ENCODE peak calls at places on chromosomes 4 and X, in nine cellular contexts. L is HCT116, N is SK-N-SH, I is breast epithelium, F is bronchial epithelial cell, O is fibroblast of mammary gland, Z is astrocyte, K is foreskin fibroblast, R is AG04449. P is an unnamed sample.

GRCh38 chr4:138267835-138268234 is 25.7 kb upstream of the SLC7A11 start:
- DNase-seq in R (no peak), I (no peak), O (no peak), Z (no peak), F (no peak), K (no peak), N (no peak), L (no peak), P (no peak)

GRCh38 chr4:143554728-143555597 is 41.5 kb downstream of the SMARCA5 start:
- DNase-seq in L (no peak), F (no peak), Z (no peak), I (no peak), N (no peak), O (no peak), R (no peak), K (no peak), P (no peak)

GRCh38 chr4:24932831-24933230 is 20.0 kb upstream of the CCDC149 start:
- DNase-seq in L (no peak), I (no peak), O (peak), R (no peak), Z (peak), K (no peak), N (no peak), F (no peak), P (no peak)

GRCh38 chr4:102438396-102438795 is 62.8 kb upstream of the NFKB1 start:
- DNase-seq in L (no peak), N (no peak), Z (no peak), F (peak), I (no peak), K (no peak), O (peak), R (no peak), P (peak)

GRCh38 chr4:161799687-161800086 is 364.1 kb downstream of the FSTL5 start:
- DNase-seq in L (no peak), N (no peak), F (peak), I (no peak), K (peak), O (no peak), R (no peak), Z (peak), P (peak)

GRCh38 chr4:185841451-185841850 is 29.5 kb upstream of the SORBS2 start:
- DNase-seq in F (no peak), I (no peak), R (no peak), O (no peak), L (no peak), N (no peak), Z (no peak), K (no peak), P (no peak)

GRCh38 chr4:72365016-72365415 is 204.0 kb downstream of the ADAMTS3 start:
- DNase-seq in Z (no peak), L (no peak), R (no peak), O (no peak), F (no peak), N (no peak), K (no peak), I (no peak), P (no peak)

GRCh38 chrX:1307626-1308340 is 28.8 kb upstream of the IL3RA start:
- DNase-seq in O (no peak), L (no peak), K (no peak), N (no peak), R (no peak), I (no peak), F (no peak), Z (no peak), P (no peak)

GRCh38 chr4:575281-576141 is 584 bp downstream of the TMEM271 start:
- DNase-seq in Z (peak), R (no peak), I (no peak), O (peak), F (peak), N (peak), K (peak), L (no peak), P (peak)

GRCh38 chrX:70554948-70555347 is 110.3 kb downstream of the DLG3 start:
- DNase-seq in K (no peak), Z (no peak), O (no peak), N (no peak), F (no peak), I (no peak), L (no peak), R (no peak), P (no peak)

GRCh38 chr4:110231869-110232268 is 33.5 kb upstream of the ELOVL6 start:
- DNase-seq in F (peak), N (no peak), L (no peak), O (no peak), K (no peak), I (no peak), Z (no peak), R (no peak), P (peak)

GRCh38 chr4:38092701-38093100 is 132.5 kb downstream of the PTTG2 start:
- DNase-seq in F (peak), R (no peak), N (no peak), Z (peak), I (no peak), K (no peak), L (no peak), O (peak), P (peak)

GRCh38 chr4:73311428-73311827 is 52.8 kb upstream of the ANKRD17 start:
- DNase-seq in R (peak), L (peak), Z (peak), O (peak), N (no peak), F (peak), K (peak), I (no peak), P (peak)

GRCh38 chrX:30794497-30794896 is 94.6 kb downstream of the TAB3 start:
- DNase-seq in Z (no peak), R (no peak), I (no peak), K (no peak), F (no peak), N (no peak), L (no peak), O (no peak), P (no peak)

GRCh38 chr4:181504846-181505374 is 738.3 kb upstream of the TENM3 start:
- DNase-seq in I (no peak), O (no peak), Z (no peak), F (no peak), L (no peak), K (no peak), R (no peak), N (no peak), P (no peak)

GRCh38 chr4:165680821-165681220 is 192.2 kb upstream of the TLL1 start:
- DNase-seq in L (no peak), Z (peak), K (no peak), F (no peak), I (no peak), N (no peak), O (no peak), R (no peak), P (peak)

GRCh38 chrX:130028196-130028595 is 45.8 kb downstream of the BCORL1 start:
- DNase-seq in K (peak), F (peak), N (peak), O (peak), R (no peak), L (peak), I (no peak), Z (no peak), P (peak)

GRCh38 chr4:67158669-67159068 is 386.6 kb downstream of the CENPC start:
- DNase-seq in R (no peak), L (no peak), Z (no peak), F (no peak), I (no peak), K (no peak), O (no peak), N (no peak), P (no peak)

GRCh38 chr4:124343711-124344110 is 368.8 kb downstream of the ANKRD50 start:
- DNase-seq in F (no peak), I (no peak), L (no peak), K (no peak), Z (no peak), N (no peak), O (no peak), R (no peak), P (no peak)

GRCh38 chr4:119728692-119729593 is 100.3 kb upstream of the PDE5A start:
- DNase-seq in K (peak), N (no peak), R (no peak), L (no peak), F (peak), Z (peak), O (no peak), I (no peak), P (peak)

GRCh38 chr4:87824352-87824751 is 8.4 kb upstream of the MEPE start:
- DNase-seq in O (peak), Z (no peak), L (no peak), I (no peak), F (peak), N (no peak), K (no peak), R (no peak), P (peak)

GRCh38 chr4:74418063-74418670 is 26.8 kb upstream of the AREG start:
- DNase-seq in I (no peak), K (peak), N (no peak), F (peak), O (peak), L (peak), R (peak), Z (peak), P (peak)

GRCh38 chr4:148443550-148444295 is 1.5 kb upstream of the NR3C2 start:
- DNase-seq in F (no peak), N (peak), L (no peak), O (no peak), I (no peak), R (no peak), K (no peak), Z (no peak), P (peak)

GRCh38 chrX:116930311-116930710 is 467.5 kb upstream of the CT83 start:
- DNase-seq in L (no peak), N (no peak), K (no peak), F (no peak), O (no peak), R (no peak), I (no peak), Z (no peak), P (no peak)

GRCh38 chr4:81601270-81601694 is 129.6 kb upstream of the RASGEF1B start:
- DNase-seq in K (peak), R (no peak), I (no peak), F (no peak), O (no peak), L (no peak), Z (no peak), N (no peak), P (no peak)

GRCh38 chr4:139403457-139403856 is 50.5 kb upstream of the RAB33B start:
- DNase-seq in K (no peak), R (no peak), Z (no peak), F (no peak), N (no peak), O (no peak), I (no peak), L (no peak), P (peak)
- TF ChIP-seq CTCF in K (no peak), R (no peak), Z (no peak), F (no peak), N (peak), O (no peak), I (no peak), L (no peak), P (no peak)

DNA sequence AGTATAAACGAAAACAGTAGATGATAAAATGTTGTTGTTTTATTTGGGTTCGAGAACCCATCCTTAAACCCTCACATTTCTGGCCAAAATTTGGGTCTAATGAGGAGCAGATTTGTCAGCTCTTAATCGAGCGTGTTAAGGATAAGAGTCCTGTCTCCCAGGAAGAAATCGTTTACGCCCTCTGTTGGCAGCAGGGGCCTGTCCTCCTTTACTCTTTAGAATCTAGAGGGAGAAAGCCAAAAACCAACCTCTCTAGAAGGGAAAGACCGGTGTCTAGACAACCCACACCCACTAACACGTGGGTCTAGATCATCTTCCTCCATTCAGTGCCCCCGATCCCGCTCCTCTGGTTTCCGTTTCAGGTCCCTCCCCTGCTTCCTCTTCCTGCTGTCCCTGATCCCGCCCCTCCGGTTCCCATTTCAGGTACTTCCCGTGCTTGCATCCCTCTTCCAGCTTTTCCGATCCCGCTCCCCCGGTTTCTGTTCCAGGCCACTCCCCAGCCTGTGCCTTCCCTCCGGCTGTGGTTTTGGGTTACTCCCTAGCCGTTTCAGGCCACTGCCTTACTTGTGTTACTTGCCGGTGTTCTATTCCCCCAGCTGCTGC is 339.1 kb downstream of the PAPSS1 start:
- DNase-seq in K (peak), I (no peak), N (no peak), Z (no peak), O (peak), F (no peak), R (no peak), L (no peak), P (no peak)
- TF ChIP-seq CTCF in K (peak), I (no peak), N (no peak), Z (no peak), O (peak), F (no peak), R (no peak), L (no peak), P (no peak)

DNA sequence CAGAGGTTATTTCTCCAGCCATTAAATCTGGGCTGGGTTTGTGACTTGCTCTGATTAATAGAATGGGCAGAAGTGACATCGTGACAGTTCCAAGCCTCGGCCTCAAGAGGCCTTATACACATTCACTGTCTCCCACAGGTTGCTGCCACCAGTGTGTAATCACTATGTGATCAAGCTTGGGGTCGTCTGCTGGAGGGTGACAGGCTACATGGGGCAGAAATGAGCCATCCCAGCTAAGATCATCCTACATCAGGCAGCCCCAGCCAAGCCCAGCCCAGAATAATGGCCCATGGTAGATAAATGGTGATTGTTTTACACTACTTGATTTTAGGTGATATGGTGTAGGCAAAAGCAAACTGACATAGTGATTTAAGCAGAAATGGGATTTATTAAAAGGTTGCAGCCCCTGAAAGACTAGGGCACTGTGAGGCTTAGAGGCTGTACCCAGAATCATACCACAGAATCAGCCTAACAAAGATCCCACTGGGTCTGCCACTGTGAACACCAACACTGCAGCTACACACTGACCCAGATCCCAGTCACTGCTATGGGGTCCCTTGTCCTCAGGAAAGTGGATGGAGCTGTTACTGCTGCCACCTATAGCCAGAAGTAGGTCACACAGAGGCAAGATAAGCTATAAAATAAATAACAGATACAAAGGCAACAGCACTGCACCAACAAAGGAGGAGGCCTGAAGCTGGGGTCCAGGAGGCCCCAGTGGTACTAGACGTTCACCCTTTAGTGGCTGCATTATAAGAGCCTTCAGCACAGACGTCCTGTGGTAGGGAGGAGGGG is 159.6 kb upstream of the RBPJ start:
- DNase-seq in R (no peak), Z (no peak), O (no peak), F (no peak), K (no peak), N (peak), I (no peak), L (no peak), P (no peak)
- TF ChIP-seq CTCF in R (peak), Z (peak), O (peak), F (peak), K (no peak), N (peak), I (no peak), L (peak), P (no peak)

DNA sequence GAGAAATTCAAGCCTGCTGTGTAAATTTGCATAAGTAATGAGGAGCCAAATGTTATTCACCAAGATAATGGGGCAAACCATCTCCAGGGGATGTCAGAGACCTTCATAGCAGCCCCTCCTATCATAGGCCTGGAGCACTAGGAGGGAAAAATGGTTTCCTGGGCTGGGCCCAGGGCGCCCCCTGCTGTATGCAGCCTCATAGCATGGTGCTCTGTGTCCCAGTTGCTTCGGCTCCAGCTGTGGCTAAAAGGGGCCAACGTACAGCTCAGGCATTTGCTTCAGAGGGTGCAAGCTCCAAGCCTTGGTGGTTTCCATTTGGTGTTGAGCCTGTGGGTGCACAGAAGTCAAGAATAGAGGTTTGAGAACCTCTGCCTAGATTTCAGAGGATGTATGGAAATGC is 859.3 kb downstream of the RPA4 start:
- DNase-seq in R (no peak), I (no peak), K (no peak), Z (no peak), O (peak), N (no peak), F (no peak), L (no peak), P (no peak)
- TF ChIP-seq CTCF in R (no peak), I (no peak), K (no peak), Z (no peak), O (peak), N (peak), F (peak), L (peak), P (no peak)

DNA sequence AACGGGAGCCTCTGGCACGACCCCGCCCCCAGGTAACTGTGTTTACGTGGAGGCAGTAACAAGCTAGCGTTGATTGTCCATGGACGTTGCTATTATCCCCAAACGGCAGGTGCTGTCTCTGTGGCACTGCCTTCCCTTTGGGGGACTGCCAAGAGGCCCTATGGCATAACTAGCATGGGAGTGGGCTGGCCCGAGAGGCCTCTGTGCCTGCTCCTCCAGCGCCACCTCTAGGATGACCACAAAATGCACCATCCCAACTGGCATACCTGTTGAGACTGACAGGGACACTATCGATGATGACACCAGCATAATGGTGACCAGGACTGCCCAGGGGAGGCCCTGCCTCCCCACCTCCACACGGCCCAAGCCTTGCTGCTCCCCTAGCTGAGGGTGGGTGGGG is 1.5 kb downstream of the SRPK3 start:
- DNase-seq in I (no peak), R (no peak), Z (no peak), L (no peak), K (no peak), N (no peak), O (no peak), F (no peak), P (no peak)
- TF ChIP-seq CTCF in I (no peak), R (no peak), Z (no peak), L (no peak), K (no peak), N (peak), O (no peak), F (no peak), P (peak)

DNA sequence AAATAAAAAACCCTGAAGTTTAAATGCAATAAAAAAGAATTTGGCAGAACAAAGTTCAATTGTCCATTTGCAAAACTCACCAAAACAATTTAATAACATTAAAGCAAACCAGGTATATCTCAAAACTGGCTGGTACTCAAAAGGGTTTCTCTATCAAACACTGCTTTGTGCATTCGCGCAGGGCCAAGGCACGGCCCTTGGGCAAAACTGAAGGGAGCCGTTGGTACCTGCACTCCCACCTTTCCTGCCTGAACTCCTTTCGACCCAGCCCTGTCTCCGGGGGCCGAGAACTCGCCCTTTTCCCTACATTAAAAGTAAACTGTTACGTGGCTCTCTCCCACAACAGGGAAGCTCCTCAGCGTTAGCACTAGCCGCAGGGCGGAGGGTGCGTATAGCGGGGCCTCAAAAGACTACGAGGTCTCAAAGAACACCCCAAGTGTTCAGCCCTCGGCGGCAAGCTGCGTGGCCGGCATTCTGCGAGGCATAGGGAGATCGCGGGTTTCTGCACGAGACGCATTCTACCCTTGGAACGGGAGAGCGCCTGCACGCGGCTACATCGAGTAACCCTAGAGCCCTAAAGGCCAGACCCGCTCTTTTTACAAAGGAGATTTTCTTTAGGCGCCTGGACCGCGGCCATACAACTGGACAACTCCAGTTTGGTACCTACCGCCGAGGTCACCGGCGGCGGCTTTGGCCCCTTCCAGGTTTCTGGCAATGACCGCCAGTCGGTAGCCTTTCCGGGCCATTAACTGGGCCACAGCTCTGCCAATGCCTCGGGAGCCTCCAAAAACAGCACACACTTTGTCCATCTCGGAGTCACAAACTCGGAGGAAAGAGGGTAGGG is 552 bp downstream of the CBR4 start:
- DNase-seq in L (peak), N (no peak), F (peak), I (peak), Z (peak), R (no peak), O (peak), K (peak), P (peak)
- TF ChIP-seq CTCF in L (peak), N (peak), F (peak), I (no peak), Z (no peak), R (peak), O (no peak), K (peak), P (no peak)

GRCh38 chr4:140395668-140396067 is 22.2 kb downstream of the SCOC start:
- DNase-seq in N (no peak), F (no peak), R (no peak), Z (no peak), O (peak), L (no peak), I (no peak), K (no peak), P (peak)
- TF ChIP-seq CTCF in N (no peak), F (no peak), R (no peak), Z (no peak), O (no peak), L (no peak), I (no peak), K (no peak), P (no peak)

GRCh38 chrX:123581586-123581985 is 151.3 kb downstream of the THOC2 start:
- DNase-seq in O (no peak), Z (no peak), F (no peak), L (no peak), N (no peak), K (no peak), I (no peak), R (no peak), P (no peak)

GRCh38 chrX:123580871-123581270 is 152.0 kb downstream of the THOC2 start:
- DNase-seq in L (no peak), Z (no peak), O (no peak), I (no peak), F (no peak), K (no peak), N (no peak), R (no peak), P (no peak)
- TF ChIP-seq CTCF in L (no peak), Z (no peak), O (no peak), I (no peak), F (no peak), K (no peak), N (no peak), R (no peak), P (no peak)